ENCODE peak calls at places on chromosome 22, in eight cellular contexts. T is A549, C is HCT116, A is K562, F is endothelial cell of umbilical vein, L is H1, N is GM12878, H is HepG2. W is an unnamed sample.

GRCh38 chr22:27995801-27996528 is 76.9 kb upstream of the PITPNB start:
- DNase-seq in T (no peak), H (no peak), A (no peak), L (no peak), C (no peak), N (no peak), F (no peak), W (no peak)

GRCh38 chr22:46727813-46728364 is 10.2 kb downstream of the CERK start:
- DNase-seq in A (no peak), H (no peak), C (no peak), F (no peak), N (no peak), L (no peak), T (no peak), W (no peak)

GRCh38 chr22:27782065-27782464 is 19.5 kb downstream of the MN1 start:
- DNase-seq in N (no peak), F (no peak), A (no peak), T (no peak), C (no peak), L (no peak), H (no peak), W (no peak)

GRCh38 chr22:25759825-25760231 is 17.8 kb downstream of the MYO18B start:
- DNase-seq in T (peak; percentile 84), N (no peak), C (no peak), L (no peak), H (peak; percentile 83), A (no peak), F (peak; percentile 97), W (peak; percentile 34)

GRCh38 chr22:46970411-46971123 is 208.1 kb downstream of the TBC1D22A start:
- DNase-seq in T (no peak), C (no peak), A (no peak), N (no peak), F (no peak), H (no peak), L (no peak), W (no peak)

GRCh38 chr22:32880906-32881596 is 79.5 kb downstream of the TIMP3 start:
- DNase-seq in F (peak; percentile 4), A (peak; percentile 78), L (no peak), T (no peak), N (no peak), C (no peak), H (no peak), W (peak; percentile 23)

GRCh38 chr22:30217698-30218565 is 28.6 kb downstream of the LIF start:
- DNase-seq in H (no peak), C (no peak), L (no peak), N (no peak), A (no peak), T (no peak), F (no peak), W (no peak)

GRCh38 chr22:37275622-37276021 is 6.7 kb upstream of the CYTH4 start:
- DNase-seq in T (no peak), H (no peak), C (no peak), L (no peak), N (no peak), F (no peak), A (no peak), W (no peak)

GRCh38 chr22:50267591-50268390 is 2.4 kb downstream of the MAPK11 start:
- DNase-seq in C (no peak), T (peak; percentile 60), L (no peak), A (peak; percentile 71), H (no peak), N (no peak), F (peak; percentile 47), W (no peak)

GRCh38 chr22:30221121-30221992 is 25.2 kb downstream of the LIF start:
- DNase-seq in T (no peak), H (no peak), L (no peak), N (peak; percentile 56), A (no peak), F (no peak), C (no peak), W (no peak)

GRCh38 chr22:27327981-27328721 is 473.4 kb downstream of the MN1 start:
- DNase-seq in H (no peak), T (peak; percentile 7), A (no peak), N (no peak), C (no peak), F (no peak), L (no peak), W (no peak)

DNA sequence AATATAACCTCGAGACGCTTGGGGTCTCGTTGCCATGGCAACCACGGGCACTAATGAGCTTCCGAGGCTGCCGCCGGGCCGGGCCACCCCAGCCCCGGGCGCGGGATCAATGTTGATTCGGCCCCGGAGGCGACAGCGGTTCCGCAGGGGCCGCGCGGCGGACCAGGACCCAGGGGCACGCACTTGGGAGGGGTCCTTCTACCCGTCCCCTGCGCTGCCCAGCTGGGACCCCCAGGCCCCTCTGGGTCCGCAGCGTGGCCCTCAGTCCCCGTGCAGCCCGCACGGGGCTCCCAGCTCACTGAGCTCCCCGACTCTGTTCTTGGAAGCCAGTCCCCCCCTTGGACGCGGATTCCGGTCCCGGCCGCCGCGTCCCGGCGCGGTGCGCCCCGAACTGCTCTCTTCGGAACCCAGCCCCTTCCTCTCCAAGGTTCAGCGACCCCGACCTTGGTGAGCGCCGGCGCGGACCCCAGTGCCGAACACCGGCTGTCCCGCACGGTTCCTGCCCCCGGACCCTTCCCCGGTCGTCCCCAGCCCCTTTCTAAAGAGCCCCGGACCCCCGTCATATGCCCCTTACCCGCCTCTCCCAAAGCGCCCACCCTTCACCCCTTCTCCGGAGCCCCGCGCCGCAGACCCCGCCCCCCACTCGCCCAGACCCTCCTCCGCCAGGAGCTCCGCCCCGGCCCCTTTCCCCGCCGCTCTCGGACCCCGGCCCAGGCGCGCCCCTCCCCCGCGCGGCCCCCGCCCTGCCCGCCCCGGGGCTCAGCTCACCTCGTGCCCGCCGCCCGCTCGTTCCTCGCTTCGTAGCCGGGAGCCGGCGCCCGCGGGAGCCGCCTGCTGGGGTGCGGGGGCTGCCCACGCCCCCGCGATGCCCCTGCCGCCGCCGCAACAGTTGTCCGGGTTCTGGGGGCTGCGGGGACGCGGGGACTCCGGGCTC is 18.2 kb upstream of the SHISAL1 start:
- DNase-seq in H (no peak), C (no peak), A (peak; percentile 18), F (no peak), N (no peak), T (no peak), L (no peak), W (no peak)
- H3K4me3 ChIP-seq in H (no peak overlapping the region), C (no peak overlapping the region), A (no peak overlapping the region), F (no peak overlapping the region), N (no peak overlapping the region), T (peak overlapping the region; percentile 58), L (peak overlapping the region; percentile 54), W (no peak overlapping the region)

DNA sequence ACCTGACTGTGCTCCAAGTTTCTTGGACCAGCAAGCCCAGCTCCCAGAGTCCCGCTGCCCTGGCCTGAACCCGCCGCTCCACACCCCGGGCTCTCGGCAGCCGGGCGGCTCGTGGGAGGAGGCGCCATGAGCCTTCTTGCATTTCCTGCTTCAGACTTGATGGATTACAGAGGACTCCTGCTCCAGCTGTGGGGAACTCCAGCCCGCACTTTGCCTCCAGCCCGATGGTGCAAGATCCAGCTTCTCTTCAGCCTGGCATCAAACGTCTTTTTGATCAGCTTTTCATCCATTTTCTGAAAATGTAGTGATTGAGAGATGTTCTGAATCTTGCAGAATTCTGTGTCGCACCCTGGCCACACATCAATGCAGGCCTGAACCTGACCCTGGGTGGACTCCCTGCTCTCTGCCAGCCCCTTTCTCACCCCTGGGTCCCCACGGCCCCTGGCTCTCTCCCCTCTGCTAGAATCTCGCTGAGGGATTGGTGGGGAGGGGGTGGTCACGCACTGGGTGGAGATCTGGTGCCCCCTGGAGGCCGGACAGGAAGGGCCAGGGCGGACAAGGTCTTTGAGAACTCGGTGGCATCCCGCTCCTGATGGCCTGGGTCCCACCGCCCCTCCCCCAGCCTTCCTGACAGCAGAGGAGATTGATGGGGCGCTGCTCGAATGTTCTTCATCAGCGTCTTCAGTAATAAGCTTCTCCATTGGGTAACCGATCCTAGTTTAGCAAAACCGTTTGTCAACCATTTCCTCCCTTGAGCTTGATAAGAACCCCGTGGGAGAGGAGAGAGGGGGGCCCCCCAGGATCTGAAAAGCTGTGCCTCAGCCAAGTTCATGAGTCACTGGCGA is 12.1 kb upstream of the NFAM1 start:
- DNase-seq in F (peak; percentile 90), L (no peak), C (peak; percentile 67), N (peak; percentile 73), H (peak; percentile 34), T (peak; percentile 67), A (peak; percentile 87), W (peak; percentile 94)
- TF ChIP-seq MAX in F (peak; percentile 34), L (peak; percentile 50), C (no peak), N (no peak), H (no peak), T (peak; percentile 8), A (peak; percentile 58), W (peak; percentile 50)

GRCh38 chr22:35705141-35705540 is 12.5 kb upstream of the APOL5 start:
- DNase-seq in A (no peak), F (peak; percentile 69), N (no peak), T (no peak), H (no peak), L (no peak), C (no peak), W (no peak)
- TF ChIP-seq POLR2A in A (no peak), F (no peak), N (no peak), T (no peak), H (no peak), L (no peak), C (no peak), W (no peak)

GRCh38 chr22:20431520-20432237 is 5.9 kb downstream of the SCARF2 start:
- DNase-seq in H (no peak), C (no peak), L (no peak), T (no peak), F (no peak), A (peak; percentile 86), N (no peak), W (no peak)

GRCh38 chr22:20429254-20430100 is 8.1 kb downstream of the SCARF2 start:
- DNase-seq in F (no peak), C (no peak), L (no peak), N (no peak), T (no peak), A (peak; percentile 100), H (no peak), W (peak; percentile 78)

GRCh38 chr22:20432244-20432686 is 5.4 kb downstream of the SCARF2 start:
- DNase-seq in H (no peak), T (no peak), N (no peak), L (no peak), A (no peak), F (no peak), C (no peak), W (no peak)

GRCh38 chr22:20430101-20430640 is 7.5 kb downstream of the SCARF2 start:
- DNase-seq in F (no peak), T (no peak), C (no peak), L (no peak), A (no peak), H (no peak), N (no peak), W (no peak)

DNA sequence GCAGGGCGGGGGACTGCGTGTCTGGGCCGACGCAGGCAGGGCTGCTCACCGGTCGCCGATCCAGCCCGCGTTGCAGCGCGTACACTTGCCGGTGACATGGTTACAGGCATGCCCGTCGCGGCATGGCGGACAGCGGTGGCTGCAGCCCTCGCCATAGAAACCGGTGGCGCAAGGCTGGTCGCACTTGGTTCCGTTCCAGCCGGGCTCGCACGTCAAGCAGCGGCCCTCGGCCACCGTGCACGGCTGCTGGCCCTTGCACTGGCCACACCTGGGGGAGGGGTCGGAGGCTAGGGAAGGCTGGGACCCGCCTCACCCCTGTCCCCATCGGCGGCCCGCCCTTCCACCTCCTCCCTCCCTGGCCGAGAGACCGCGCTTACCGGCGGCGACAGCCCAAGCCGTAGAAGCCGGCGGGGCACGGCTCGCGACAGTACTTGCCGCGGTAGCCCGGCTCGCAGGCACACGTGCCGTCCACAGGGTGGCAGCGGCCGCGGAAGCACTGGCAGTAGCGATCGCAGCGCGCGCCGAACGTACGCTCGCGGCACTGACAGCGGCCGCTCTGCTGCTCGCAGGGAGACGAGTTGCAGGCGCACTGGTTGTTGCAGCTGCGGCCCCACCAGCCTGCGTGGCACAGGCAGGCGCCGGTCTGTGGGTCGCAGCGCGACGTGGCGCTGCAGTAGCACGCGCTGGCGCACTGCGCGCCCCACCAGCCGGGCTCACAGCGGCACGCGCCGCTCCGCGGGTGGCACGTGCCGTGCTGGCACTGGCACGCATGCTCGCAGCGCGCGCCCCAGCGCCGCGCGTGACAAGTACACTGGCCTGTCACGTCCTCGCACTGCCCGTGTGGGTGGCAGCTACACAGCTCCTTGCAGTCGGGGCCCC is 6.7 kb downstream of the SCARF2 start:
- DNase-seq in F (peak; percentile 44), L (no peak), T (peak; percentile 65), A (peak; percentile 77), H (no peak), N (no peak), C (peak; percentile 33), W (peak; percentile 85)
- H3K4me3 ChIP-seq in F (peak overlapping the region; percentile 9), L (no peak overlapping the region), T (peak overlapping the region; percentile 41), A (no peak overlapping the region), H (no peak overlapping the region), N (no peak overlapping the region), C (peak overlapping the region; percentile 52), W (no peak overlapping the region)

W was measured in NB4.